ENCODE peak calls at places on chromosomes 13 and 19, in four cellular contexts. U is stimulated activated CD4-positive, alpha-beta T cell treated with anti-CD3 and anti-CD28 coated beads, Interleukin-15, amount 100 ng/mL, for 1 hour; F is effector CD4-positive, alpha-beta T cell; J is stimulated activated CD8-positive, alpha-beta memory T cell treated with anti-CD3 and anti-CD28 coated beads, Interleukin-12 subunit alpha, Interleukin-12 subunit beta, amount 100 ng/mL, for 4 hours. P is an unnamed sample.

GRCh38 chr13:80037505-80037888 is 303.4 kb downstream of the SPRY2 start:
- DNase-seq in U (no peak), F (no peak), J (no peak), P (no peak)

GRCh38 chr13:50599927-50600326 is 243.6 kb downstream of the DLEU7 start:
- DNase-seq in U (no peak), F (no peak), J (no peak), P (no peak)

GRCh38 chr19:10112037-10112751 is 701 bp downstream of the P2RY11 start:
- DNase-seq in U (no peak), F (peak; percentile 46), J (peak; percentile 53), P (peak; percentile 64)

GRCh38 chr13:83557845-83558244 is 324.4 kb downstream of the SLITRK1 start:
- DNase-seq in U (no peak), F (no peak), J (no peak), P (no peak)

GRCh38 chr13:78625384-78625783 is 22.0 kb upstream of the POU4F1 start:
- DNase-seq in U (no peak), F (no peak), J (no peak), P (no peak)

GRCh38 chr13:80979035-80979641 is 638.2 kb upstream of the SPRY2 start:
- DNase-seq in U (no peak), F (no peak), J (no peak), P (no peak)

GRCh38 chr13:43937839-43938238 is 58.1 kb downstream of the LACC1 start:
- DNase-seq in U (no peak), F (no peak), J (no peak), P (no peak)

GRCh38 chr13:112871742-112872141 is 97.3 kb upstream of the MCF2L start:
- DNase-seq in U (no peak), F (no peak), J (no peak), P (no peak)

GRCh38 chr13:40016953-40017660 is 361.6 kb downstream of the COG6 start:
- DNase-seq in U (no peak), F (no peak), J (no peak), P (no peak)

GRCh38 chr13:92224052-92224821 is 825.8 kb downstream of the GPC5 start:
- DNase-seq in U (no peak), F (no peak), J (no peak), P (no peak)